ENCODE peak calls at places on chromosomes 3 and 15, in five cellular contexts. K is PC-3, I is IMR-90, H is HCT116, F is OCI-LY7. L is an unnamed sample.

GRCh38 chr3:129317876-129318275 is 39.2 kb downstream of the HMCES start:
- DNase-seq in K (no peak), I (no peak), H (no peak), F (peak; percentile 48), L (no peak)

GRCh38 chr3:39330824-39331223 is 1.3 kb downstream of the CCR8 start:
- DNase-seq in K (no peak), I (no peak), H (no peak), F (no peak), L (no peak)

GRCh38 chr3:42547401-42547945 is 34.3 kb downstream of the SEC22C start:
- DNase-seq in K (peak; percentile 76), I (peak; percentile 44), H (peak; percentile 31), F (peak; percentile 58), L (peak; percentile 54)

GRCh38 chr15:87477759-87478687 is 778.5 kb downstream of the NTRK3 start:
- DNase-seq in K (peak; percentile 49), I (peak; percentile 49), H (no peak), F (no peak), L (peak; percentile 90)

GRCh38 chr3:14831916-14832430 is 13.2 kb downstream of the FGD5 start:
- DNase-seq in K (no peak), I (no peak), H (no peak), F (no peak), L (no peak)

GRCh38 chr3:53473422-53473821 is 21.0 kb upstream of the CACNA1D start:
- DNase-seq in K (no peak), I (no peak), H (no peak), F (no peak), L (no peak)

GRCh38 chr3:185325946-185326791 is 36.8 kb upstream of the MAP3K13 start:
- DNase-seq in K (no peak), I (no peak), H (no peak), F (no peak), L (no peak)

GRCh38 chr3:120160050-120160449 is 65.8 kb upstream of the GSK3B start:
- DNase-seq in K (peak; percentile 99), I (peak; percentile 98), H (peak; percentile 61), F (no peak), L (peak; percentile 96)

GRCh38 chr3:29775352-29775751 is 494.5 kb downstream of the RBMS3 start:
- DNase-seq in K (no peak), I (no peak), H (no peak), F (no peak), L (no peak)

GRCh38 chr3:182713743-182714517 is 79.4 kb upstream of the ATP11B start:
- DNase-seq in K (peak; percentile 81), I (peak; percentile 79), H (peak; percentile 60), F (peak; percentile 80), L (peak; percentile 82)

GRCh38 chr15:85494035-85494793 is 113.8 kb downstream of the AKAP13 start:
- DNase-seq in K (peak; percentile 95), I (peak; percentile 95), H (peak; percentile 93), F (no peak), L (peak; percentile 89)

GRCh38 chr15:64527263-64527984 is 67.0 kb downstream of the ZNF609 start:
- DNase-seq in K (peak; percentile 17), I (peak; percentile 90), H (no peak), F (no peak), L (peak; percentile 66)

GRCh38 chr15:48433226-48433886 is 102.1 kb downstream of the DUT start:
- DNase-seq in K (peak; percentile 75), I (peak; percentile 73), H (no peak), F (no peak), L (peak; percentile 75)

GRCh38 chr15:101539930-101540329 is 50.4 kb upstream of the PCSK6 start:
- DNase-seq in K (no peak), I (no peak), H (no peak), F (no peak), L (no peak)

GRCh38 chr3:12336099-12336498 is 47.2 kb downstream of the PPARG start:
- DNase-seq in K (no peak), I (no peak), H (no peak), F (no peak), L (no peak)

GRCh38 chr15:74976159-74976558 is 19.2 kb upstream of the SCAMP5 start:
- DNase-seq in K (no peak), I (no peak), H (no peak), F (no peak), L (no peak)

GRCh38 chr15:78502641-78503040 is 4.7 kb upstream of the HYKK start:
- DNase-seq in K (no peak), I (no peak), H (no peak), F (no peak), L (no peak)

GRCh38 chr15:45829336-45830153 is 194.7 kb downstream of the SQOR start:
- DNase-seq in K (no peak), I (no peak), H (no peak), F (no peak), L (no peak)

GRCh38 chr3:168532135-168532534 is 436.4 kb upstream of the GOLIM4 start:
- DNase-seq in K (no peak), I (no peak), H (no peak), F (no peak), L (no peak)

GRCh38 chr3:87225659-87226058 is 1.4 kb upstream of the CHMP2B start:
- DNase-seq in K (no peak), I (no peak), H (no peak), F (no peak), L (no peak)

GRCh38 chr3:106824856-106825255 is 552.4 kb upstream of the CCDC54 start:
- DNase-seq in K (peak; percentile 77), I (peak; percentile 65), H (peak; percentile 12), F (peak; percentile 18), L (peak; percentile 83)

GRCh38 chr3:127449489-127450212 is 140.9 kb downstream of the TPRA1 start:
- DNase-seq in K (no peak), I (no peak), H (no peak), F (no peak), L (no peak)

GRCh38 chr3:101020616-101021015 is 27.4 kb upstream of the ABI3BP start:
- DNase-seq in K (no peak), I (peak; percentile 80), H (no peak), F (no peak), L (peak; percentile 36)

GRCh38 chr15:32651229-32651837 is 9.8 kb downstream of the SCG5 start:
- DNase-seq in K (peak; percentile 88), I (peak; percentile 73), H (peak; percentile 23), F (peak; percentile 63), L (peak; percentile 55)

GRCh38 chr15:32652178-32652577 is 10.7 kb downstream of the SCG5 start:
- DNase-seq in K (peak; percentile 64), I (no peak), H (no peak), F (no peak), L (no peak)

GRCh38 chr15:32646304-32646703 is 4.8 kb downstream of the SCG5 start:
- DNase-seq in K (no peak), I (no peak), H (no peak), F (no peak), L (no peak)

GRCh38 chr15:32643907-32644445 is 2.5 kb downstream of the SCG5 start:
- DNase-seq in K (no peak), I (peak; percentile 66), H (no peak), F (no peak), L (no peak)

GRCh38 chr15:32649336-32649735 is 7.8 kb downstream of the SCG5 start:
- DNase-seq in K (peak; percentile 46), I (peak; percentile 39), H (no peak), F (no peak), L (peak; percentile 49)
- TF ChIP-seq CTCF in K (peak; percentile 73), I (peak; percentile 53), H (peak; percentile 34), F (peak; percentile 52), L (peak; percentile 62)

GRCh38 chr15:73760777-73761329 is 7.7 kb upstream of the INSYN1 start:
- DNase-seq in K (no peak), I (no peak), H (no peak), F (no peak), L (no peak)
- H2AFZ ChIP-seq in K (no peak overlapping the region), I (peak overlapping the region; percentile 8), H (no peak overlapping the region), F (no peak overlapping the region), L (no peak overlapping the region)

DNA sequence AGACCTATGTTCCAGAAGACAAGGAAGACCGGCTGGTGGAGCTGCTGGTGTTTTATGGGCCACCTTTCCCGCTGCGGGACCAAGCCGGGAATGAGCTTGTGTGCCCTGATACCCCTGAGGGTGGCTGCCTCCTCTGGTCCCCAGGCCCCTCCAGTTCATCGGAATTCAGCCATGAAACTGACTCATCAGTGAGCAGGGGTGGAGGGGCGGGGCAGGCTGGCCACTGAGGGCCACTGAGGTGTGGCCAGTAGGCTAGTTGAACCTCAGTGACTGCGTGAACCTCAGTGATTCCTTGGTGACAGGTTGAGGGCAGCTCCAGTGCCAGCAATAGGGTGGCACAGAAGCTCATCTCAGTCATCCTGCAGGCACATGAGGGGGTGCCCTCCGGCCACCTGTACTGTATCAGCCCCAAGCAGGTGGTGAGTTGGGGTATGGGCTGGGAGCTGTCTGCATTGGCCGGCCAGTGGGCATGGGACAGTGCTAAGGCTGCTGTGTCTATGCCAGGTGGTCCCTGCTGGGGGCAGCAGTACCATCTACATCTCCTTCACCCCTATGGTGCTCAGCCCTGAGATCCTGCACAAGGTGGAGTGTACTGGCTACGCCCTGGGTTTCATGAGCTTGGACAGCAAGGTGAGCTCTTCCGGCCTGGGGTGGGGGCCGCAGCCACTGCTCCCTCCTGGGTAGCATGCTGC is 20.3 kb downstream of the ACAA1 start:
- DNase-seq in K (peak; percentile 28), I (no peak), H (no peak), F (no peak), L (peak; percentile 2)
- TF ChIP-seq CTCF in K (no peak), I (no peak), H (no peak), F (peak; percentile 33), L (no peak)

GRCh38 chr3:114745322-114746240 is 401.5 kb downstream of the ZBTB20 start:
- DNase-seq in K (peak; percentile 42), I (peak; percentile 66), H (peak; percentile 89), F (no peak), L (peak; percentile 82)
- H2AFZ ChIP-seq in K (no peak overlapping the region), I (no peak overlapping the region), H (no peak overlapping the region), F (no peak overlapping the region), L (peak overlapping the region; percentile 2)

GRCh38 chr15:39350785-39351184 is 230.1 kb upstream of the THBS1 start:
- DNase-seq in K (no peak), I (no peak), H (no peak), F (no peak), L (no peak)
- TF ChIP-seq CTCF in K (no peak), I (no peak), H (no peak), F (no peak), L (no peak)

L was measured in fibroblast of lung.